ENCODE peak calls at places on chromosomes 12 and 14, in five cellular contexts. H, K, G, J and O are unnamed samples.

GRCh38 chr12:129535351-129535750 is 368.5 kb downstream of the TMEM132D start:
- DNase-seq in H (no peak), K (no peak), G (peak), J (no peak), O (no peak)

GRCh38 chr14:23569443-23570151 is 2.0 kb upstream of the AP1G2 start:
- DNase-seq in H (no peak), K (no peak), G (peak), J (peak), O (peak)

GRCh38 chr12:49784756-49785409 is 43.3 kb downstream of the NCKAP5L start:
- DNase-seq in H (no peak), K (no peak), G (peak), J (no peak), O (no peak)

GRCh38 chr14:32697704-32698103 is 241.0 kb upstream of the NPAS3 start:
- DNase-seq in H (no peak), K (no peak), G (peak), J (no peak), O (no peak)

GRCh38 chr12:105561981-105562726 is 231.7 kb downstream of the C12orf75 start:
- DNase-seq in H (peak), K (no peak), G (peak), J (no peak), O (no peak)

GRCh38 chr12:82176761-82177490 is 181.3 kb downstream of the CCDC59 start:
- DNase-seq in H (no peak), K (no peak), G (peak), J (no peak), O (no peak)

GRCh38 chr14:44029933-44030332 is 477.1 kb downstream of the FSCB start:
- DNase-seq in H (no peak), K (no peak), G (no peak), J (no peak), O (no peak)

GRCh38 chr12:76152161-76152807 is 67.8 kb upstream of the NAP1L1 start:
- DNase-seq in H (no peak), K (peak), G (peak), J (no peak), O (peak)

GRCh38 chr14:88168498-88169165 is 154.4 kb downstream of the KCNK10 start:
- DNase-seq in H (peak), K (peak), G (peak), J (no peak), O (peak)

GRCh38 chr12:76219806-76220205 is 128.4 kb downstream of the BBS10 start:
- DNase-seq in H (no peak), K (no peak), G (no peak), J (no peak), O (no peak)

GRCh38 chr12:113368331-113368730 is 9.9 kb downstream of the PLBD2 start:
- DNase-seq in H (no peak), K (no peak), G (no peak), J (no peak), O (no peak)

GRCh38 chr14:104333903-104334811 is 195.8 kb downstream of the KIF26A start:
- DNase-seq in H (no peak), K (no peak), G (no peak), J (peak), O (no peak)

GRCh38 chr14:74988131-74988530 is 14.6 kb upstream of the EIF2B2 start:
- DNase-seq in H (no peak), K (no peak), G (peak), J (no peak), O (no peak)

GRCh38 chr14:20409226-20409625 is 4.1 kb downstream of the TEP1 start:
- DNase-seq in H (no peak), K (no peak), G (peak), J (no peak), O (no peak)

GRCh38 chr14:68820119-68820518 is 27.3 kb upstream of the ZFP36L1 start:
- DNase-seq in H (no peak), K (no peak), G (no peak), J (no peak), O (peak)

DNA sequence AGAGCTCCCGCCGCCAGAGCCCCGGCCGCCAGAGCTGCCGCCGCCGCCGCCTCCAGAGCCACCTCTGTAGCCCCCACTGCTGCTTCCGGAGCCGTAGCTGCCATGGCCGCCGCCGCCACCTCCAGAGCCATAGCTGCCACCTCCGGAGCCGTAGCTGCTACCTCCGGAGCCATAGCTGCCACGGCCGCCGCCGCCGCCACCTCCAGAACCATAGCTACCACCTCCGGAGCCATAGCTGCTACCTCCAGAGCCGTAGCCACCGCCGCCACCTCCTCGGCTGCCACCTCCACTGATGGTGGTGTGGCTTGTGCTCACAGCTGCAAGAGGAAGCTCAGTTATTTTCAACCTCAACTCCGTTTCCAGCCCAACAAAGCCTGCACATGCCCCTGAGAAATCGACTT is 4.9 kb downstream of the KRT1 start:
- DNase-seq in H (no peak), K (no peak), G (no peak), J (no peak), O (no peak)
- TF ChIP-seq CTCF in H (no peak), K (no peak), G (no peak), J (no peak), O (no peak)

GRCh38 chr14:90905531-90905930 is 89.3 kb upstream of the TTC7B start:
- DNase-seq in H (no peak), K (no peak), G (no peak), J (no peak), O (peak)

GRCh38 chr14:90900712-90901111 is 84.5 kb upstream of the TTC7B start:
- DNase-seq in H (no peak), K (no peak), G (peak), J (no peak), O (no peak)

GRCh38 chr14:90907178-90907577 is 90.9 kb upstream of the TTC7B start:
- DNase-seq in H (no peak), K (no peak), G (no peak), J (no peak), O (no peak)

DNA sequence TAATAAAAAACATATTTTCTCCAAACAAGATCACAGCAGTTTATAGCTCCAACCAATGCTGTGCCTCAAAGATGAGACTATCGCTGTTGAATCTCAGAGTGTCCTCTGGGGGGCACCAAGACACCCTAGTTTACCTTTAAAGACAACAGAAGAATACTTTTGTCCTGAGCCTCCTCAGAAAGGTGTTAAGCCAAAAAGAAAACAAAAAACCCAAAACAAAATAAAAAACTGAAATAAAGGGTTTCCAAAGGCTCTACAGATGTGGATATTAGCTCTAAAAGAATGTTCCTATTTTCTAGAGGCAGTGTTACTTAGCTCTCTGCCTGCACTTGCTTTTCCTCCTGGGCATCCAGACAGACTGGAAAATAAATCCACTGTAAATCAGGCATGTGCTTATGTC is 86.9 kb upstream of the TTC7B start:
- DNase-seq in H (peak), K (peak), G (peak), J (no peak), O (peak)
- TF ChIP-seq CTCF in H (peak), K (peak), G (peak), J (peak), O (peak)

GRCh38 chr14:100641274-100641860 is 54.1 kb upstream of the BEGAIN start:
- DNase-seq in H (peak), K (no peak), G (no peak), J (no peak), O (no peak)
- TF ChIP-seq CTCF in H (no peak), K (no peak), G (peak), J (no peak), O (no peak)

DNA sequence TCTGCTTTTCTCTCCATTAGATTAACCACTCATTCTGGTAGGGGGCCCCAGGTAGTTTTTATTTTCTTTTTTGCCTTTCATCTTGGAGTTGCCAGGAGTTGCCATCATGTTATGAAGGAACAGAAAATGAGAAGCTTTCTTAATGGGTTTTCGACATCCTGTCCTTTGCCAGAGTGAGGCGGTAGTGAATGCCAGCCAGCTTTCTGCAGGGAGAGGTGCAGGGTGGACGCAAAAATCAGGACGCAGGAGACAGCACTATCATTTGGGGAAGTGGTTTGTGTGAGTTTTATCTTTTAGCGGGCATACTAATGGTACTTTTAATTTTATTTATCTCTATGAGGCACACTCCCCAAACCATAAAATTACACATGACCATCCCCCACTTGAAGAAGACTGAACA is 1.7 kb downstream of the RASSF8 start:
- DNase-seq in H (peak), K (no peak), G (peak), J (no peak), O (no peak)
- TF ChIP-seq CTCF in H (no peak), K (no peak), G (peak), J (peak), O (no peak)

DNA sequence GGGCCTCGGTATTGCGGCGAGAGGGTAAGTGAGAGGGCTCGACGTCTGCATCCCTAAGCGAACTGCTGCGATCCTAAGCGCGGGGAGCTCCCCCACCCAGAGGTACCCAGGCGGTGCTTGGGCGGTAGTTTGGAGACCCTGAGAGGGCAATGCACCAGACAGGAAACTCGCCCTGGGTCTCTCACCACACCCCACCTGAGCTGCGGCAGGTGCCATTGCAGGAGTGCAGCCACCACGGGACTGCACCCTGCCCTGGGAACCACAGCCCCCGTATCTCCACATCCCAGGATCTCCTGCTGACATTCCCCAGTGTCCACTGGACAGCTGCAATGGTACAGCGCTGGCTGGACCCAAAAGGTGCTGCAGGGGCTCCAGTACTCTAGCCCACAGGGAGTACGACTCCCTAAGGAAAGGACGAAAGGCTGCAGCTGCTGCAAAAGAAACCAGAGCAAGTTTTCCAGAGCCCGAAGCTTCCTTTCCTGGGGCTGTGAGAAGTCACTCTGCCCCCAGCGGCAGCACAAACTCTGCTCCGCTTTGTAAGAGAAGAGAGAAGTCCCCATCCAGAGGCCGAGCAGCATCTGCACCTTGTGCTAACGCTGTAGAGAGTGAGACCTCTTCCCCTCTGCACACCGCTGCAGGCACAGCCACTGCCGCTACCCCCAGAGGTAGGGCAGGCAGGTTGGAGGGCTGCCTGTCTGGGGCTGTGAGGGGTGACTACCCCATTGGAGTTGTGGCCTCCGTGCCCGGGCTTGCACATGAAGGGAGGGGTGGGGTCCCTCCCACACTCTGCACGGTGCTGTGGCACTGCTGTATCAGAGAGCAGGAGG is 31.1 kb upstream of the MON2 start:
- DNase-seq in H (peak), K (peak), G (peak), J (peak), O (peak)
- TF ChIP-seq CTCF in H (peak), K (peak), G (peak), J (peak), O (peak)

DNA sequence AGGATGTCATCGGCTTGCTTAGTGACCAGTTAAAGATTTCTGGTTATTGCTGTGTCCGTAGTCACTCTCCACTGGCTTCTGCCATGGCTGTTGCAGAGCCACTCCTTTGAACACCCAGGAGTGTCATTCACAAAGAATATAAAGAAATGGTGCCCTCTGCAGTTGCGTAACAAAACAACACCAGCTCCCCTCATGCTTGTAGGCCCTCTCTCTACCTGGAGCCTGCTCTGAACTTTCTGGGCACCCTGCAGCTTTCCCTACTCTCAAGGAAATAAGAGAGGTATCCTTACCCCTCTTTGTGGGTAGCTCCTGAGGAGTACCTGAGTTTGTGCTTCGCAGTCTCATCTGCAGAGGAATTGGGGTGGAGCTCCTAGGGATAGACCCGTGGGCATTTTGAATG is 97.3 kb upstream of the TMEM260 start:
- DNase-seq in H (peak), K (no peak), G (peak), J (no peak), O (no peak)
- TF ChIP-seq CTCF in H (no peak), K (no peak), G (peak), J (no peak), O (no peak)

DNA sequence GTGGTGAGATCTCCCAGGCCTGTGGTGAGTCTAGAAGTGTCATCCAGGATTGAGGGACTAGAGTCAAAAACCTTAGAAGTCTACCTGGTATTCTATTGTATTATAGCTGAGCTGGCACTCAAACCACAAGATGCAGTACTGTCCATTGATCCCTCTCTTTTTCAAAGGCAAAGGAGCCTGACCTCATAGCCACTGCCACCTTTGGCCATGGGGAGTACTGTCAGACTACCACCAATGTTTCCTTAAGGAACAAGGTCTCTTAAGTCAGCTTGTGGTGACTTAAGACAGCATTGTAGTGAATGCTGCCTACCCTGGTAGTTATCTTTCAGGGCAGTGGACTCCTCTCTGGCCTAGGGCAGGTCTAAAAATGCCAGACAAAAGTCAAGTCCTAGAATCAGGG is 878.0 kb upstream of the MDGA2 start:
- DNase-seq in H (no peak), K (no peak), G (no peak), J (no peak), O (no peak)
- TF ChIP-seq CTCF in H (no peak), K (no peak), G (no peak), J (no peak), O (no peak)

GRCh38 chr12:11705010-11705409 is 55.5 kb downstream of the ETV6 start:
- DNase-seq in H (peak), K (no peak), G (peak), J (no peak), O (no peak)
- TF ChIP-seq CTCF in H (no peak), K (no peak), G (no peak), J (no peak), O (no peak)